ENCODE peak calls at places on chromosomes 11 and 22, in four cellular contexts. N is colonic mucosa; G is CD4-positive, CD25-positive, alpha-beta regulatory T cell; P is heart left ventricle. S is an unnamed sample. For H3K4me1, the result is how much of the 10 kb centered on the place peaks cover.

GRCh38 chr22:38317995-38318715 is 922 bp upstream of the CSNK1E start:
- DNase-seq in N (peak), G (peak), P (peak), S (peak)

GRCh38 chr11:38900156-38900679 is 2302.2 kb upstream of the RAG2 start:
- DNase-seq in N (no peak), G (no peak), P (no peak), S (peak)

GRCh38 chr11:36362902-36363301 is 66.8 kb downstream of the PRR5L start:
- DNase-seq in N (no peak), G (no peak), P (no peak), S (no peak)

GRCh38 chr11:74932797-74933196 is 16.1 kb downstream of the XRRA1 start:
- DNase-seq in N (no peak), G (no peak), P (no peak), S (no peak)

GRCh38 chr11:86186420-86186819 is 58.1 kb upstream of the EED start:
- DNase-seq in N (no peak), G (no peak), P (no peak), S (no peak)

GRCh38 chr11:808427-809286 is 1.1 kb upstream of the RPLP2 start:
- DNase-seq in N (no peak), G (peak), P (no peak), S (no peak)

GRCh38 chr11:91773090-91773489 is 451.5 kb upstream of the FAT3 start:
- DNase-seq in N (no peak), G (no peak), P (no peak), S (no peak)

GRCh38 chr22:37166675-37167066 is 17.0 kb upstream of the IL2RB start:
- DNase-seq in N (peak), G (peak), P (peak), S (peak)

GRCh38 chr11:86018249-86018648 is 50.6 kb downstream of the PICALM start:
- DNase-seq in N (no peak), G (no peak), P (no peak), S (no peak)

GRCh38 chr11:7376386-7376785 is 108.9 kb upstream of the OLFML1 start:
- DNase-seq in N (no peak), G (no peak), P (no peak), S (no peak)

GRCh38 chr11:6371825-6372224 is 18.4 kb upstream of the SMPD1 start:
- DNase-seq in N (no peak), G (no peak), P (no peak), S (no peak)

GRCh38 chr22:16960220-16960883 is 47.7 kb downstream of the GAB4 start:
- DNase-seq in N (no peak), G (no peak), P (no peak), S (no peak)

GRCh38 chr11:1336836-1337646 is 27.6 kb upstream of the TOLLIP start:
- DNase-seq in N (peak), G (peak), P (no peak), S (no peak)

GRCh38 chr11:1963864-1964263 is 16.7 kb downstream of the MRPL23 start:
- DNase-seq in N (no peak), G (no peak), P (peak), S (no peak)

GRCh38 chr11:69377953-69378302 is 84.0 kb downstream of the MYEOV start:
- DNase-seq in N (no peak), G (no peak), P (no peak), S (no peak)

GRCh38 chr11:69377029-69377952 is 83.3 kb downstream of the MYEOV start:
- DNase-seq in N (no peak), G (no peak), P (no peak), S (peak)

GRCh38 chr11:69374110-69374981 is 80.4 kb downstream of the MYEOV start:
- DNase-seq in N (peak), G (no peak), P (no peak), S (peak)

GRCh38 chr11:69375316-69376154 is 81.6 kb downstream of the MYEOV start:
- DNase-seq in N (no peak), G (no peak), P (no peak), S (peak)

DNA sequence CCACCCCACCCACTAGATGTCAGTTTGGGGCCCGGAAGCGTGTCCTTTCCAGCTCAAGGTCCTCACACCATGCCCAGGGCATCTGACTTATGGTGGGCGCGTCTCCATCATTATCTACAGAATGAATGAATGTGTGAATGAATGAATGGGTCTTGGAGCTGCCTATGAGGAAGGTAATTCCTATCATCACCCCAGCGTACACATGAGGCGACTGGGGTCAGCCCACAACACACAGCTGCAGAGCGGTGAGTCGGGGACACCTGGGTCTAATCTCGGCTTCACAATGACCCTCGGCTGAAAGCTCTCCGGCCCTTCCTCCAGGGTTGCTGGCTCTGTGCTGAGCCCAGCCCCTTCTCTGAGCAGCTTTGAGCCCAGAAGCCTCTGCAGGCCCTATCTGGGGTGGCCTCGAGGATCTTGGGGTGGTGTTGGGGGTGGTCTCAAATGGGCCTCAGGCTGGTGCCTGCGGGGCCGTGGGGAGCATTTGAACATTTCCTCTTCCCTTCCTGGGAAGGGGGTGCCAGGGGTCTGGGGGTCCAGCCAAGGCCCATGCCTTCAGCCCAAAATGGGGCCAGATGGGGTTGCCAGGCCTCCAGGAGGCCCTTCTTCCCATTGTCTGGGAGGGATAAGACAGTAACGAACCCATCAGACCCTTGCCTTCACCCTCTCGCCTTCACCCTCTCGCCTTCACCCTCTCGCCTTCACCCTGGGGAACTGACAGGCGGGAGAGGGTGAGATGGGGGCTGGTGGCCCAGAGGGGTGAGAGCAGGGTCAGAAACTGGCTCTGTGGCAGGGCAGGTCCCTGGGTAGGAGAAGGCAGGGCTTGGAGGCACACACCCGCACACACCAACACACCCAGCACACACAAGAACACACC is 82.4 kb downstream of the MYEOV start:
- DNase-seq in N (peak), G (no peak), P (no peak), S (peak)
- H3K4me3 ChIP-seq in N (no peak), G (no peak), P (no peak), S (no peak)

DNA sequence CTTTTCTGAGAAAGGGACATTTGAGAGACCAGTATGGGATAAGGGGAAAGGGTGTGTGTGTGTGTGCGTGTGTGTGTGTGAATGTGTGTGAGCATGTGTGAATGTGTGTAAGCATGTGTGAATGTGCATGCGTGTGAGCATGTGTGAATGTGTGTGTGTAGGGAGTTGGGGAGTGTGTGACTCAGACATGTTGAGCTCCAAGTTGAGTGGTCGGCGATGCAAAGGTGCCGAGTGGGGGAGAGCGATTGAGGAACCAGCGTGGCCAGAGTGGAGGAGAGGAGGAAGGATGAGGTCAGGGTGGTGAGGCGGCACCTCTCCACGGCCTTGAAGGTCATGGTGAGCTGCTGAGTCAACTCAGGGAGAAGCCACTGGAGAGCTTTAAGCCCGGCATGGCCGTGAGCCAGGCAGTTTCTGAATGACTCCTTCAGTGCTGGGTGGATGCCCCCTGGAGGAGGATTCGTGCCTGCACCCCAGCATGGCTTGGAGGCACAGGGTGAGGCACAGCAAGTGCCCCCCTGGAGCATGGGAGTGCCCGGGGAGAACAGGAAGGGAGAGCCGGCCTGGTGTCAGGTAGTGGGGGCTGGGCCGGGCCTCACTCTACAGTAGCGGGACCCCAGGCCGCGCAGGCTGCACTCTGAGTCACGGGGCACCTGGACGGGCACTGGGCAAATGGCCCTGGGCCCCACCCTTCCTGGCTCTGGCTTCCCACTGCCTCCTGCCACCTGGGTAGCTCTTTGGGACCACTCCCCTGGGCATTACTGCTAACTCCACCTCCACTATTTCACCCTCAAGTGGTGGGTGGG is 8.2 kb upstream of the CCDC88B start:
- DNase-seq in N (peak), G (peak), P (peak), S (peak)
- H3K27ac ChIP-seq in N (peak), G (no peak), P (no peak), S (peak)

DNA sequence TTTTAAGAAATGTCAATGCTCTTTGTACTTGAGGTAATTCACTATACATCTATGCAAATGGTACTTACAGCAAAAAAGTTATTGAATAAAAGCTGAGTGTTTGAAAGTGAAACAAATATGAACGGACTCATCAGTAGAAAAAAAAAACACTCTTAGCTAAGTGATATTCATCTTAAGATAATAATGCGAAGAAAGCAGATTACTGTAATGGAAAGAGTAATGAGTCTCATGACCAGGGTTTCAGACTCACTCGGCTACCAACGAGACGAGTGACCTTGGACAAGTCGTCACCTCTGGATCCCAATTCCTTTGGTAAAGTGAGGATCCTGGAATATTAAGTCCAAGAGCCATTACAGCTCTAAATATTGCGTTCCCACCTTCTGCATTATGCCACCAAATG is 57.0 kb downstream of the PACSIN2 start:
- DNase-seq in N (no peak), G (no peak), P (no peak), S (no peak)
- H3K4me1 ChIP-seq in N (under half), G (under half), P (under half), S (under half)

GRCh38 chr22:41782316-41782715 is 18.2 kb upstream of the CCDC134 start:
- DNase-seq in N (no peak), G (peak), P (no peak), S (no peak)
- H3K4me3 ChIP-seq in N (no peak), G (peak), P (no peak), S (no peak)

GRCh38 chr11:118632577-118633318 is 25.3 kb downstream of the PHLDB1 start:
- DNase-seq in N (no peak), G (no peak), P (no peak), S (no peak)

GRCh38 chr11:118631510-118631909 is 24.1 kb downstream of the PHLDB1 start:
- DNase-seq in N (peak), G (no peak), P (no peak), S (peak)

GRCh38 chr11:118634435-118635236 is 27.2 kb downstream of the PHLDB1 start:
- DNase-seq in N (peak), G (no peak), P (peak), S (peak)

GRCh38 chr11:118633979-118634378 is 26.6 kb downstream of the PHLDB1 start:
- DNase-seq in N (no peak), G (no peak), P (no peak), S (no peak)

GRCh38 chr11:118633319-118633690 is 25.9 kb downstream of the PHLDB1 start:
- DNase-seq in N (no peak), G (no peak), P (no peak), S (no peak)
- H3K27ac ChIP-seq in N (no peak), G (no peak), P (peak), S (no peak)

DNA sequence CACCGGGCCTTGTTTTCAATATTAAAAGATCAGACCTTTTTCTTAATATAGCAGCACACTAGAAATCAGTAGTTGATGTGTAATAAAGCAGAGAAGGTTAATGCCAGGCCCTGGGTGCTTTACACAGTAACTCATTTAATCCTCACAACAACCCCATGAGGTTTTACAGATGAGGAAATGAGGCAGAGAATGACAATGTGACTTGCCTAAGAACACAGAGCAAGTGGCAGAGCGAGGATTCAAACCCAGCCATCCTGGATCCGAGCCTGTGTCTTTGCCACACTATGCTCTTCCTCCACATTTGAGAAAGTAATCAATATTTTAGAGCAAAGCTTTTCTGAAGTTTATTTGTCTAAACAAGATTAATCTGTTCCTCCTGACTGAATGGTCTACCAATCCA is 7.2 kb downstream of the JAML start:
- DNase-seq in N (no peak), G (peak), P (no peak), S (no peak)
- H3K4me1 ChIP-seq in N (under half), G (half or more), P (under half), S (under half)

DNA sequence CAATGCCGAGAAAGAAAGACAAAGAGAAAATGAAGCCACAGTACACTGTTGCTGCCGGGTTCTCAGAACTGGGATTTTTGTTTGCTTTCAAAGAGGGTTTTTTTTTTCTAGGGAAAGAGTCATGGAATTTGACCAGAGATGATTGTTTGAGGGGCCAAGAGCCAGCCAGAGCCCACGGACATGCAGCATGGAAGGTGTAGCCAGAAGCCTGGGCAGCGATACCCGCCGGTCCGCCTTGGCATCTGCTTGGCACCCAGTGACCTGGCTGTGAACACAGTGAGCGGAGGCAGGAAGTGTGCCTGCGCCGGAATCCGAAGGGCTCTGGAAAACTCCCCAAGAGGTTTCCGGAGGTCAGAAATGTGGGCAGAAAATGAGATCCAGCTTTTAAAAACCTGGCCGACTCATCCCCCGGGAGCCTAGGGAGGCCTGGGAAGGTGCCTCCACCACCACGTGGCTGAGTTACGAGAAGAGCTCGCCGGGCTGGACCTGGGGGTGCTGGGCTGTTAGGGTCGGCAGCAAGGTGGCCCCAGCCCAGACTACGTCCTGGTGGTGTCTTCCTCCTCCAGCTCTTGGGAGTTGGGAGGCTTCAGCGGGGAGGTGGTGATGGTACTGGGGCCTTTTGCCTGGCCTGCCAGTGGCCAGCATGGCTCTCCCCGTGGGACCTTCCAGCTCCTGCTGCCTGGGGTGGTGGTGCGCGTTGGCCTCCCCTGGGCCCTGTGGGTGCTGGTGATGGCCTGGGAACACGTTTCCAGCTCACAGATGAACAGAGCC is 61.6 kb upstream of the PPARA start:
- DNase-seq in N (no peak), G (no peak), P (peak), S (no peak)
- H3K4me3 ChIP-seq in N (no peak), G (no peak), P (peak), S (no peak)

GRCh38 chr11:14587203-14587602 is 56.4 kb upstream of the PDE3B start:
- DNase-seq in N (no peak), G (no peak), P (no peak), S (peak)
- H3K27ac ChIP-seq in N (no peak), G (no peak), P (peak), S (no peak)

GRCh38 chr22:19098157-19098556 is 24.1 kb downstream of the DGCR2 start:
- DNase-seq in N (no peak), G (no peak), P (no peak), S (no peak)

GRCh38 chr22:19092725-19093124 is 29.5 kb downstream of the DGCR2 start:
- DNase-seq in N (no peak), G (no peak), P (no peak), S (no peak)

GRCh38 chr22:19097518-19097917 is 24.7 kb downstream of the DGCR2 start:
- DNase-seq in N (no peak), G (no peak), P (no peak), S (no peak)

GRCh38 chr22:19096555-19096954 is 25.7 kb downstream of the DGCR2 start:
- DNase-seq in N (no peak), G (no peak), P (no peak), S (no peak)

GRCh38 chr22:19094393-19094997 is 27.7 kb downstream of the DGCR2 start:
- DNase-seq in N (no peak), G (no peak), P (no peak), S (no peak)
- H3K4me1 ChIP-seq in N (under half), G (under half), P (under half), S (under half)